ENCODE peak calls at places on chromosome 13, in five cellular contexts. One of them, this sample, is unnamed. For H3K27me3, the result is how much of the 10 kb centered on the place peaks cover.

GRCh38 chr13:113489549-113490495 is 689 bp downstream of the DCUN1D2 start:
- DNase-seq in H7: peak
- DNase-seq in Peyer's patch: peak
- DNase-seq in BJ: no peak
- DNase-seq in GM23248: peak
- DNase-seq in this sample: peak

GRCh38 chr13:94515911-94516310 is 36.4 kb upstream of the DCT start:
- DNase-seq in H7: no peak
- DNase-seq in Peyer's patch: no peak
- DNase-seq in BJ: no peak
- DNase-seq in GM23248: no peak
- DNase-seq in this sample: no peak

GRCh38 chr13:100673376-100673830 is 1.2 kb downstream of the TMTC4 start:
- DNase-seq in H7: peak
- DNase-seq in Peyer's patch: no peak
- DNase-seq in BJ: no peak
- DNase-seq in GM23248: no peak
- DNase-seq in this sample: no peak

GRCh38 chr13:37667631-37668161 is 69.1 kb upstream of the POSTN start:
- DNase-seq in H7: no peak
- DNase-seq in Peyer's patch: no peak
- DNase-seq in BJ: no peak
- DNase-seq in GM23248: peak
- DNase-seq in this sample: no peak

GRCh38 chr13:94073006-94073744 is 406.3 kb downstream of the DCT start:
- DNase-seq in H7: peak
- DNase-seq in Peyer's patch: no peak
- DNase-seq in BJ: peak
- DNase-seq in GM23248: peak
- DNase-seq in this sample: no peak

GRCh38 chr13:75307370-75307984 is 174.5 kb downstream of the TBC1D4 start:
- DNase-seq in H7: no peak
- DNase-seq in Peyer's patch: no peak
- DNase-seq in BJ: peak
- DNase-seq in GM23248: no peak
- DNase-seq in this sample: no peak

GRCh38 chr13:109158383-109158782 is 529.0 kb downstream of the MYO16 start:
- DNase-seq in H7: no peak
- DNase-seq in Peyer's patch: no peak
- DNase-seq in BJ: no peak
- DNase-seq in GM23248: no peak
- DNase-seq in this sample: peak

GRCh38 chr13:108483981-108484380 is 145.4 kb upstream of the MYO16 start:
- DNase-seq in H7: no peak
- DNase-seq in Peyer's patch: no peak
- DNase-seq in BJ: no peak
- DNase-seq in GM23248: no peak
- DNase-seq in this sample: no peak

GRCh38 chr13:19910336-19911072 is 47.1 kb upstream of the ZMYM5 start:
- DNase-seq in H7: no peak
- DNase-seq in Peyer's patch: no peak
- DNase-seq in BJ: peak
- DNase-seq in GM23248: peak
- DNase-seq in this sample: peak

GRCh38 chr13:50453238-50453637 is 390.3 kb downstream of the DLEU7 start:
- DNase-seq in H7: no peak
- DNase-seq in Peyer's patch: no peak
- DNase-seq in BJ: no peak
- DNase-seq in GM23248: peak
- DNase-seq in this sample: peak

GRCh38 chr13:43786472-43786765 is 353 bp downstream of the ENOX1 start:
- DNase-seq in H7: no peak
- DNase-seq in Peyer's patch: no peak
- DNase-seq in BJ: no peak
- DNase-seq in GM23248: no peak
- DNase-seq in this sample: no peak

GRCh38 chr13:68027311-68027710 is 797.2 kb upstream of the PCDH9 start:
- DNase-seq in H7: no peak
- DNase-seq in Peyer's patch: no peak
- DNase-seq in BJ: no peak
- DNase-seq in GM23248: no peak
- DNase-seq in this sample: no peak

GRCh38 chr13:109741966-109742365 is 44.4 kb downstream of the IRS2 start:
- DNase-seq in H7: no peak
- DNase-seq in Peyer's patch: no peak
- DNase-seq in BJ: no peak
- DNase-seq in GM23248: no peak
- DNase-seq in this sample: no peak

GRCh38 chr13:40052954-40053353 is 397.5 kb downstream of the COG6 start:
- DNase-seq in H7: no peak
- DNase-seq in Peyer's patch: no peak
- DNase-seq in BJ: no peak
- DNase-seq in GM23248: no peak
- DNase-seq in this sample: no peak

GRCh38 chr13:22592515-22592914 is 588.3 kb upstream of the SGCG start:
- DNase-seq in H7: no peak
- DNase-seq in Peyer's patch: no peak
- DNase-seq in BJ: no peak
- DNase-seq in GM23248: peak
- DNase-seq in this sample: peak

GRCh38 chr13:74695021-74695800 is 561.0 kb upstream of the KLF12 start:
- DNase-seq in H7: no peak
- DNase-seq in Peyer's patch: no peak
- DNase-seq in BJ: no peak
- DNase-seq in GM23248: peak
- DNase-seq in this sample: no peak

GRCh38 chr13:76656496-76656895 is 229.7 kb downstream of the KCTD12 start:
- DNase-seq in H7: no peak
- DNase-seq in Peyer's patch: no peak
- DNase-seq in BJ: no peak
- DNase-seq in GM23248: no peak
- DNase-seq in this sample: no peak

GRCh38 chr13:113890758-113891480 is 27.0 kb upstream of the GAS6 start:
- DNase-seq in H7: no peak
- DNase-seq in Peyer's patch: no peak
- DNase-seq in BJ: no peak
- DNase-seq in GM23248: no peak
- DNase-seq in this sample: no peak

GRCh38 chr13:39244561-39245230 is 206.4 kb downstream of the NHLRC3 start:
- DNase-seq in H7: no peak
- DNase-seq in Peyer's patch: no peak
- DNase-seq in BJ: no peak
- DNase-seq in GM23248: no peak
- DNase-seq in this sample: no peak

GRCh38 chr13:91017031-91017668 is 330.3 kb upstream of the MIR17HG start:
- DNase-seq in H7: peak
- DNase-seq in Peyer's patch: no peak
- DNase-seq in BJ: no peak
- DNase-seq in GM23248: peak
- DNase-seq in this sample: peak

GRCh38 chr13:48319458-48320395 is 16.2 kb downstream of the RB1 start:
- DNase-seq in H7: no peak
- DNase-seq in Peyer's patch: no peak
- DNase-seq in BJ: no peak
- DNase-seq in GM23248: no peak
- DNase-seq in this sample: no peak

GRCh38 chr13:45315520-45316167 is 25.3 kb downstream of the TPT1 start:
- DNase-seq in H7: no peak
- DNase-seq in Peyer's patch: no peak
- DNase-seq in BJ: no peak
- DNase-seq in GM23248: no peak
- DNase-seq in this sample: no peak

GRCh38 chr13:45314822-45315221 is 26.2 kb downstream of the TPT1 start:
- DNase-seq in H7: no peak
- DNase-seq in Peyer's patch: no peak
- DNase-seq in BJ: no peak
- DNase-seq in GM23248: no peak
- DNase-seq in this sample: no peak

GRCh38 chr13:45305079-45305478 is 35.9 kb downstream of the TPT1 start:
- DNase-seq in H7: no peak
- DNase-seq in Peyer's patch: no peak
- DNase-seq in BJ: no peak
- DNase-seq in GM23248: no peak
- DNase-seq in this sample: no peak

GRCh38 chr13:45306966-45307365 is 34.0 kb downstream of the TPT1 start:
- DNase-seq in H7: no peak
- DNase-seq in Peyer's patch: no peak
- DNase-seq in BJ: no peak
- DNase-seq in GM23248: no peak
- DNase-seq in this sample: no peak

DNA sequence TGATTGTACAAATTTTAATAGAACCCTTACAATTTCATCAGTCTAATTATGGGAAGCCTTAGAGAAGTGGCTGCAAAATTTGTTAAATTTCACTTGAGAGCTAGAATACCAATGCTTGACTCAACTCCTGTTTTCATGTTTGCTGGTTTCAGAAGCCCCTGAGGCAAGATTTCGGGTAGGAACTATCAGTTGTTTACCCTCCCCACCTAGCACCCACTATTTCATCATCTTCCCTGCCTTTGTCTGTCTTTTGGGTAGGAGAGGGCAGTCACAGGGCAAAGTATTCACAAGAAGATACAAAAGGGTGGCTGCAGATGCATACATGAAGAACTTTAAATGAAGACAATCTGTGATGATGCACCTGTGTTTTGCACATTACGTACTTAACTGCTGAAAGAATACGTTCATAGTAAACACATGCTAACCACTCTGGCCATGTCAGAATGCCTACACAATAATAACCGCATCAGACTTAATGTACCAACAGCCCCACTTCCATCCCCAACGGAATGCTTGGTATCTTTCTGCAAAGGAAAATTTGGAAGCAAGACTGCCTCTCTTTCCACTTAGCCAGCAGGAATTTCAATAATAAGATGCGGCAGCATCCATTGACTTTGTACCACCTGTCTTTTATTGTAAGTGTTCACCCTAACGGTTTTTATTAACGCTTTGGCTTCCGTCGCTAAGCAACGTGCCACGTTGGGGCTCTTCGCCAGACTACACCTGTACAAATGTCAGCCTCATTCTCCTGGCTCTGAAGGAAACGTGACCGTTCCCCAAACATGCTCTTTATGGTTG is 30.4 kb downstream of the TPT1 start:
- DNase-seq in H7: no peak
- DNase-seq in Peyer's patch: no peak
- DNase-seq in BJ: no peak
- DNase-seq in GM23248: no peak
- DNase-seq in this sample: no peak
- H3K4me3 ChIP-seq in H7: no peak
- H3K4me3 ChIP-seq in Peyer's patch: peak
- H3K4me3 ChIP-seq in BJ: no peak
- H3K4me3 ChIP-seq in GM23248: peak
- H3K4me3 ChIP-seq in this sample: no peak

GRCh38 chr13:27954406-27954851 is 14.7 kb downstream of the CDX2 start:
- DNase-seq in H7: peak
- DNase-seq in Peyer's patch: no peak
- DNase-seq in BJ: no peak
- DNase-seq in GM23248: peak
- DNase-seq in this sample: no peak
- H3K27me3 ChIP-seq in H7: half or more
- H3K27me3 ChIP-seq in Peyer's patch: under half
- H3K27me3 ChIP-seq in BJ: under half
- H3K27me3 ChIP-seq in GM23248: half or more
- H3K27me3 ChIP-seq in this sample: under half

GRCh38 chr13:42574011-42574410 is at the start of gene TNFSF11:
- DNase-seq in H7: peak
- DNase-seq in Peyer's patch: no peak
- DNase-seq in BJ: no peak
- DNase-seq in GM23248: no peak
- DNase-seq in this sample: no peak
- H3K4me3 ChIP-seq in H7: peak
- H3K4me3 ChIP-seq in Peyer's patch: peak
- H3K4me3 ChIP-seq in BJ: no peak
- H3K4me3 ChIP-seq in GM23248: no peak
- H3K4me3 ChIP-seq in this sample: peak

GRCh38 chr13:104571890-104572229 is 1505.6 kb upstream of the SLC10A2 start:
- DNase-seq in H7: no peak
- DNase-seq in Peyer's patch: no peak
- DNase-seq in BJ: no peak
- DNase-seq in GM23248: no peak
- DNase-seq in this sample: no peak
- H3K27me3 ChIP-seq in H7: under half
- H3K27me3 ChIP-seq in Peyer's patch: under half
- H3K27me3 ChIP-seq in BJ: under half
- H3K27me3 ChIP-seq in GM23248: under half
- H3K27me3 ChIP-seq in this sample: under half

GRCh38 chr13:102800145-102801041 is 1.5 kb downstream of the BIVM start:
- DNase-seq in H7: peak
- DNase-seq in Peyer's patch: peak
- DNase-seq in BJ: no peak
- DNase-seq in GM23248: peak
- DNase-seq in this sample: peak
- H3K4me3 ChIP-seq in H7: peak
- H3K4me3 ChIP-seq in Peyer's patch: peak
- H3K4me3 ChIP-seq in BJ: peak
- H3K4me3 ChIP-seq in GM23248: peak
- H3K4me3 ChIP-seq in this sample: peak

GRCh38 chr13:112348642-112349345 is 27.4 kb upstream of the SPACA7 start:
- DNase-seq in H7: peak
- DNase-seq in Peyer's patch: no peak
- DNase-seq in BJ: no peak
- DNase-seq in GM23248: no peak
- DNase-seq in this sample: no peak
- H3K27me3 ChIP-seq in H7: under half
- H3K27me3 ChIP-seq in Peyer's patch: under half
- H3K27me3 ChIP-seq in BJ: under half
- H3K27me3 ChIP-seq in GM23248: under half
- H3K27me3 ChIP-seq in this sample: under half

DNA sequence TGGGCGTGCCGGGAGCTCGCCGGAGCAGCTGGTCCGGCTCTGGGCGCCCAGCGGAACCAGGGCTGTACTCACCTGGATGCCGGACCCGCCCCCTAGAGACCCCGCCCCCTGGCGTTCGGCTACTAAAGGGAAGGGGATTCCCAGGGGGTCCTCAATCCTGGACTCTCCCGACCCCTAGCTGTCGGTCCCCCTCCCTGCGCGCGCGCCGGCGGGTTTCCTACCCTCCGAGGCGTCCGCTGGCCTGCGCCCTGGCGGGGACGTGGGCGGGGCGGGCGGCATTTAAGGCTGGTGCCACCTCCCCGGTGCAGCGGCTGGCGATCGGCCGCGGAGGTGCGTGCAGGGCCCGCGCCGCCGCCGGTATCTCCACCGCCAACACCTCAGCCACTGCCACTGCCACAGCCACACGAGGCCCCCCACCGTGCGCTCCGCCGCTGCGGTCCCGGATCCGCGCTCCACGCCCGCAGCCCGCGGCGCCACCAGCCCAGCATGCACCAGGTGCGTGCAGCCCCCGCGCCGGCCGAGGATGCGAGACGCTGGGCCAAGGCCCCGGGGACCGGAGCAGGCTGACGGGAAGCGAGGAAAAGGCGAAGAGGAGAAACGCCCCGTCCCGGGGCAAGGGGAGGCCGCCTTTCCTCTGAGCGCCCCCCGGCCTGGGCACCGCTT is at the start of gene ATP12A:
- DNase-seq in H7: peak
- DNase-seq in Peyer's patch: no peak
- DNase-seq in BJ: no peak
- DNase-seq in GM23248: peak
- DNase-seq in this sample: no peak
- H3K4me3 ChIP-seq in H7: peak
- H3K4me3 ChIP-seq in Peyer's patch: peak
- H3K4me3 ChIP-seq in BJ: no peak
- H3K4me3 ChIP-seq in GM23248: peak
- H3K4me3 ChIP-seq in this sample: peak

GRCh38 chr13:58933475-58933874 is 1230.3 kb downstream of the DIAPH3 start:
- DNase-seq in H7: peak
- DNase-seq in Peyer's patch: no peak
- DNase-seq in BJ: no peak
- DNase-seq in GM23248: no peak
- DNase-seq in this sample: no peak
- H3K27me3 ChIP-seq in H7: under half
- H3K27me3 ChIP-seq in Peyer's patch: under half
- H3K27me3 ChIP-seq in BJ: under half
- H3K27me3 ChIP-seq in GM23248: under half
- H3K27me3 ChIP-seq in this sample: under half

This sample was measured in bronchial epithelial cell.